ENCODE peak calls at places on chromosomes 1 and 21, in five cellular contexts. T is epithelial cell of esophagus; I is OCI-M1; G is aorta; H is stimulated activated CD4-positive, alpha-beta T cell treated with anti-CD3 and anti-CD28 coated beads, Interleukin-1b, Interleukin-23, amount 100 ng/mL, for 4 hours. X is an unnamed sample.

GRCh38 chr1:109104364-109105151 is 9.4 kb upstream of the ELAPOR1 start:
- DNase-seq in H (no peak), I (no peak), T (peak), G (no peak), X (no peak)

GRCh38 chr1:155884028-155884950 is 24.9 kb downstream of the SYT11 start:
- DNase-seq in H (no peak), T (no peak), I (peak), G (no peak), X (no peak)

GRCh38 chr1:94612081-94612480 is 70.5 kb upstream of the F3 start:
- DNase-seq in I (no peak), G (no peak), H (no peak), T (peak), X (no peak)

GRCh38 chr21:37149411-37149810 is 76.4 kb downstream of the TTC3 start:
- DNase-seq in G (no peak), H (no peak), T (peak), I (no peak), X (peak)

GRCh38 chr1:30750751-30751291 is 6.8 kb downstream of the LAPTM5 start:
- DNase-seq in H (no peak), G (no peak), I (no peak), T (no peak), X (no peak)

GRCh38 chr1:93810316-93810715 is 68.7 kb downstream of the DNTTIP2 start:
- DNase-seq in G (no peak), H (no peak), T (no peak), I (no peak), X (no peak)

GRCh38 chr1:12019858-12020509 is 686 bp downstream of the MIIP start:
- DNase-seq in T (peak), G (no peak), H (no peak), I (peak), X (no peak)

GRCh38 chr21:29114765-29115164 is 15.7 kb upstream of the MAP3K7CL start:
- DNase-seq in H (no peak), G (no peak), T (peak), I (no peak), X (peak)

GRCh38 chr1:225882008-225882698 is at the start of gene TMEM63A:
- DNase-seq in H (peak), G (peak), I (peak), T (peak), X (peak)

X was measured in AG08396.